ENCODE peak calls at places on chromosomes 6 and 20, in seven cellular contexts. One of them, this sample, is unnamed.

GRCh38 chr6:168193816-168194701 is 115.0 kb upstream of the FRMD1 start:
- DNase-seq in stomach: peak
- DNase-seq in endodermal cell: peak
- DNase-seq in heart left ventricle: peak
- DNase-seq in uterus: peak
- DNase-seq in HFF-Myc: no peak
- DNase-seq in HCT116: peak
- DNase-seq in this sample: no peak

GRCh38 chr6:56954389-56955170 is at the start of gene BEND6:
- DNase-seq in HCT116: no peak
- DNase-seq in HFF-Myc: no peak
- DNase-seq in uterus: peak
- DNase-seq in stomach: peak
- DNase-seq in endodermal cell: peak
- DNase-seq in heart left ventricle: peak
- DNase-seq in this sample: no peak

GRCh38 chr6:53432318-53433161 is 83.8 kb upstream of the ELOVL5 start:
- DNase-seq in HCT116: no peak
- DNase-seq in stomach: no peak
- DNase-seq in endodermal cell: no peak
- DNase-seq in heart left ventricle: no peak
- DNase-seq in HFF-Myc: no peak
- DNase-seq in uterus: no peak
- DNase-seq in this sample: peak

GRCh38 chr20:53070714-53071392 is 98.7 kb downstream of the TSHZ2 start:
- DNase-seq in stomach: no peak
- DNase-seq in endodermal cell: no peak
- DNase-seq in heart left ventricle: no peak
- DNase-seq in uterus: no peak
- DNase-seq in HFF-Myc: no peak
- DNase-seq in HCT116: no peak
- DNase-seq in this sample: no peak

GRCh38 chr20:35297153-35297552 is 4.9 kb upstream of the FAM83C start:
- DNase-seq in HFF-Myc: no peak
- DNase-seq in stomach: no peak
- DNase-seq in endodermal cell: peak
- DNase-seq in heart left ventricle: peak
- DNase-seq in uterus: no peak
- DNase-seq in HCT116: no peak
- DNase-seq in this sample: no peak

GRCh38 chr6:19549109-19549508 is 288.1 kb upstream of the ID4 start:
- DNase-seq in HFF-Myc: no peak
- DNase-seq in HCT116: no peak
- DNase-seq in uterus: no peak
- DNase-seq in stomach: no peak
- DNase-seq in heart left ventricle: no peak
- DNase-seq in endodermal cell: no peak
- DNase-seq in this sample: no peak

GRCh38 chr6:56913276-56914138 is 41.4 kb upstream of the BEND6 start:
- DNase-seq in HFF-Myc: no peak
- DNase-seq in uterus: no peak
- DNase-seq in stomach: no peak
- DNase-seq in heart left ventricle: no peak
- DNase-seq in endodermal cell: no peak
- DNase-seq in HCT116: no peak
- DNase-seq in this sample: no peak

GRCh38 chr6:133259561-133259960 is 18.4 kb downstream of the EYA4 start:
- DNase-seq in endodermal cell: no peak
- DNase-seq in uterus: no peak
- DNase-seq in HCT116: no peak
- DNase-seq in heart left ventricle: no peak
- DNase-seq in HFF-Myc: no peak
- DNase-seq in stomach: no peak
- DNase-seq in this sample: no peak

GRCh38 chr6:93105017-93105416 is 314.3 kb downstream of the EPHA7 start:
- DNase-seq in HFF-Myc: no peak
- DNase-seq in HCT116: no peak
- DNase-seq in endodermal cell: no peak
- DNase-seq in stomach: no peak
- DNase-seq in heart left ventricle: no peak
- DNase-seq in uterus: no peak
- DNase-seq in this sample: peak

GRCh38 chr6:49430187-49430586 is 32.9 kb downstream of the MMUT start:
- DNase-seq in endodermal cell: no peak
- DNase-seq in uterus: no peak
- DNase-seq in heart left ventricle: no peak
- DNase-seq in HFF-Myc: no peak
- DNase-seq in stomach: no peak
- DNase-seq in HCT116: no peak
- DNase-seq in this sample: no peak

GRCh38 chr20:57089701-57090144 is 176.7 kb downstream of the BMP7 start:
- DNase-seq in HFF-Myc: no peak
- DNase-seq in uterus: peak
- DNase-seq in stomach: peak
- DNase-seq in HCT116: peak
- DNase-seq in heart left ventricle: peak
- DNase-seq in endodermal cell: peak
- DNase-seq in this sample: no peak

GRCh38 chr6:4895971-4896370 is 107.9 kb downstream of the RPP40 start:
- DNase-seq in uterus: no peak
- DNase-seq in heart left ventricle: no peak
- DNase-seq in HFF-Myc: no peak
- DNase-seq in HCT116: no peak
- DNase-seq in stomach: no peak
- DNase-seq in endodermal cell: no peak
- DNase-seq in this sample: no peak

GRCh38 chr20:48563191-48563884 is 264.5 kb downstream of the PREX1 start:
- DNase-seq in endodermal cell: no peak
- DNase-seq in uterus: no peak
- DNase-seq in heart left ventricle: no peak
- DNase-seq in HFF-Myc: no peak
- DNase-seq in HCT116: no peak
- DNase-seq in stomach: no peak
- DNase-seq in this sample: no peak

GRCh38 chr6:154428892-154429291 is 72.3 kb upstream of the IPCEF1 start:
- DNase-seq in endodermal cell: no peak
- DNase-seq in HFF-Myc: no peak
- DNase-seq in heart left ventricle: no peak
- DNase-seq in HCT116: no peak
- DNase-seq in uterus: no peak
- DNase-seq in stomach: no peak
- DNase-seq in this sample: no peak

GRCh38 chr6:9766240-9766915 is 648.5 kb downstream of the TFAP2A start:
- DNase-seq in HCT116: peak
- DNase-seq in heart left ventricle: no peak
- DNase-seq in stomach: no peak
- DNase-seq in uterus: no peak
- DNase-seq in HFF-Myc: peak
- DNase-seq in endodermal cell: no peak
- DNase-seq in this sample: peak

GRCh38 chr20:58910473-58910872 is 58.0 kb downstream of the GNAS start:
- DNase-seq in heart left ventricle: no peak
- DNase-seq in HCT116: no peak
- DNase-seq in endodermal cell: no peak
- DNase-seq in uterus: no peak
- DNase-seq in stomach: no peak
- DNase-seq in HFF-Myc: no peak
- DNase-seq in this sample: no peak

GRCh38 chr6:110270166-110270565 is 88.0 kb downstream of the METTL24 start:
- DNase-seq in stomach: no peak
- DNase-seq in HFF-Myc: no peak
- DNase-seq in endodermal cell: peak
- DNase-seq in heart left ventricle: no peak
- DNase-seq in HCT116: no peak
- DNase-seq in uterus: no peak
- DNase-seq in this sample: no peak

GRCh38 chr6:106444777-106445507 is 84.4 kb downstream of the CRYBG1 start:
- DNase-seq in endodermal cell: no peak
- DNase-seq in HCT116: peak
- DNase-seq in uterus: no peak
- DNase-seq in HFF-Myc: peak
- DNase-seq in stomach: no peak
- DNase-seq in heart left ventricle: no peak
- DNase-seq in this sample: peak

GRCh38 chr6:5898102-5898501 is 108.6 kb downstream of the NRN1 start:
- DNase-seq in uterus: no peak
- DNase-seq in endodermal cell: no peak
- DNase-seq in HCT116: no peak
- DNase-seq in stomach: no peak
- DNase-seq in heart left ventricle: no peak
- DNase-seq in HFF-Myc: no peak
- DNase-seq in this sample: no peak

GRCh38 chr6:11094411-11094851 is 797 bp downstream of the SMIM13 start:
- DNase-seq in HFF-Myc: no peak
- DNase-seq in stomach: peak
- DNase-seq in uterus: peak
- DNase-seq in endodermal cell: peak
- DNase-seq in HCT116: no peak
- DNase-seq in heart left ventricle: no peak
- DNase-seq in this sample: no peak

GRCh38 chr6:5246870-5247161 is 13.9 kb downstream of the LYRM4 start:
- DNase-seq in stomach: no peak
- DNase-seq in endodermal cell: no peak
- DNase-seq in HFF-Myc: no peak
- DNase-seq in heart left ventricle: no peak
- DNase-seq in HCT116: no peak
- DNase-seq in uterus: no peak
- DNase-seq in this sample: no peak

GRCh38 chr6:142008016-142008735 is 124.5 kb upstream of the GJE1 start:
- DNase-seq in HFF-Myc: no peak
- DNase-seq in heart left ventricle: no peak
- DNase-seq in HCT116: peak
- DNase-seq in endodermal cell: no peak
- DNase-seq in stomach: no peak
- DNase-seq in uterus: no peak
- DNase-seq in this sample: no peak

GRCh38 chr20:62089393-62089792 is 23.7 kb upstream of the TAF4 start:
- DNase-seq in stomach: no peak
- DNase-seq in HFF-Myc: no peak
- DNase-seq in endodermal cell: no peak
- DNase-seq in HCT116: no peak
- DNase-seq in uterus: no peak
- DNase-seq in heart left ventricle: no peak
- DNase-seq in this sample: no peak

DNA sequence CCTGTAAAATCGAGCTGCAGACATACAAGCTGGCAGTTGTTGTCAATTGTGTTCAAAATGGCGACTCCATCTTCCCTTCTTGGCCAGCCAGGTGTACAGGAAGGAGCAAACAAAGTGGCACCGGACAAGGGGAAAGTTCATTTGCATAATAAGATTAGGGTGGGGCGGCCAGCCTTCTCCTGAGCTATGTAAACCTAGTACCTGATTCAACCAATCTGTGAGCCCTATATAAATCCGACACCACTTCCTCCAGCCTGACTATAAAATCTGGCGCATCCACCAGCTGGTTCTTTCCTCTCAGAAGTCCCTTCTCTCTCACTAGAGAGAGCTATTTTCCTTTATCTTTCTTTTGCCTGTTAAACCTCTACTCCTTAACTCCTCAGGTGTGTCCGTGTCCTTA is 8.1 kb upstream of the HBS1L start:
- DNase-seq in uterus: no peak
- DNase-seq in HCT116: no peak
- DNase-seq in endodermal cell: no peak
- DNase-seq in HFF-Myc: no peak
- DNase-seq in heart left ventricle: no peak
- DNase-seq in stomach: no peak
- DNase-seq in this sample: no peak
- H3K4me3 ChIP-seq in uterus: no peak
- H3K4me3 ChIP-seq in HCT116: no peak
- H3K4me3 ChIP-seq in endodermal cell: no peak
- H3K4me3 ChIP-seq in HFF-Myc: no peak
- H3K4me3 ChIP-seq in heart left ventricle: no peak
- H3K4me3 ChIP-seq in stomach: no peak
- H3K4me3 ChIP-seq in this sample: no peak

DNA sequence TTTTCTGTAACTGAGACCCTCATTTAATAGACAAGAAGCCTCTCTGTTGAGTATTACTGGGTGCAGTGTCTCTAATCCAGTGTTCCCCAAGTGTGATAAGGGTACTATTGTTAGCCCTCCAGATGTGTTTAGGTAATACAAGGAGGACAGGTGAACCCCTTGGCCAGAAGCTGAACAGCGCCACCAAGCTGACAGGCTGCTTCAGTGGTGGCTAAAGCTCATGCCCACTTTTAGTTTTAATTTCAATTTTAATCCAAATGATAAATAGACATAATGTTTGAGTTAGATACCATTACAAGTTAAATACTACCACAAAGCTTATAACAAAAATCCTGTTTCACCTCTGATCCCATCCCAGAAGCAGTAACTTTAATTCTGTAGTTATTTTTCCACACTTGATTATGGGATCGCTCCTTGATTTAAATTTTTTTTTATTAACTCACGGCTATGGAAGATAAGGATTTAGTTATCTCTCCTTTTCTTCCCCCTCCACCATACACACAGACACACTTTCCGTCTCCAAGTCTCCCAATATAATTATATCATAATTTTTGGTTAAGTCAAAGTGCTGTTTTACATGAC is 8.3 kb upstream of the STK35 start:
- DNase-seq in HCT116: peak
- DNase-seq in stomach: peak
- DNase-seq in HFF-Myc: no peak
- DNase-seq in endodermal cell: peak
- DNase-seq in heart left ventricle: no peak
- DNase-seq in uterus: no peak
- DNase-seq in this sample: no peak
- TF ChIP-seq CTCF in HCT116: peak
- TF ChIP-seq CTCF in stomach: no peak
- TF ChIP-seq CTCF in HFF-Myc: peak
- TF ChIP-seq CTCF in endodermal cell: peak
- TF ChIP-seq CTCF in heart left ventricle: peak
- TF ChIP-seq CTCF in uterus: no peak
- TF ChIP-seq CTCF in this sample: peak

DNA sequence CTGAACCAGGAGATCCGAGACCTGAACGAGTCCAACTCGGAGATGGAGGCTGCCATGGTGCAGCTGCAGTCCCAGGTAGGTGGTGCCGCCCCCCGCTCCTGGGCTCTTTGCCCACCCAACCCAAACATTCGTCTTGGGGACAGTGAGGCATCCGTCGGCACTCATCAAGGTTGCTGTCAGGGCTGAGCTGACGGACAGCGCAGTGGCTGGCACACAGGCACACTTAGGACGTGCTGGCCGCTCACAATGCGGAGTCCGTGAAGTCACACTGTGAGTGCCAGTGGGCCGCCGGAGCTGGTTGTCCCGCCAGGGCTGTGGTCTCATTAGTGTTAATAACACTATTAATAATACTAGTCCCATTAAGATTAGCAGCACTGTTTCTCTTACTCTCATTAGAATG is 18.2 kb upstream of the PCMTD2 start:
- DNase-seq in endodermal cell: no peak
- DNase-seq in stomach: no peak
- DNase-seq in uterus: no peak
- DNase-seq in HFF-Myc: no peak
- DNase-seq in heart left ventricle: peak
- DNase-seq in HCT116: no peak
- DNase-seq in this sample: no peak
- H3K4me3 ChIP-seq in endodermal cell: no peak
- H3K4me3 ChIP-seq in stomach: no peak
- H3K4me3 ChIP-seq in uterus: no peak
- H3K4me3 ChIP-seq in HFF-Myc: no peak
- H3K4me3 ChIP-seq in heart left ventricle: no peak
- H3K4me3 ChIP-seq in HCT116: no peak
- H3K4me3 ChIP-seq in this sample: no peak

GRCh38 chr6:101386982-101387381 is 6.5 kb upstream of the GRIK2 start:
- DNase-seq in HFF-Myc: no peak
- DNase-seq in uterus: no peak
- DNase-seq in HCT116: no peak
- DNase-seq in stomach: no peak
- DNase-seq in endodermal cell: peak
- DNase-seq in heart left ventricle: no peak
- DNase-seq in this sample: no peak
- TF ChIP-seq CTCF in HFF-Myc: peak
- TF ChIP-seq CTCF in uterus: no peak
- TF ChIP-seq CTCF in HCT116: peak
- TF ChIP-seq CTCF in stomach: no peak
- TF ChIP-seq CTCF in endodermal cell: peak
- TF ChIP-seq CTCF in heart left ventricle: no peak
- TF ChIP-seq CTCF in this sample: peak